ENCODE peak calls at places on chromosome 11, in eight cellular contexts. R is spleen, U is transverse colon, B is suprapubic skin, E is GM12892, H is sigmoid colon, F is HCT116, A is H1. C is an unnamed sample.

GRCh38 chr11:110468095-110468494 is 38.3 kb downstream of the FDX1 start:
- DNase-seq in B (no peak), R (no peak), U (no peak), A (no peak), F (no peak), H (no peak), E (no peak), C (no peak)

GRCh38 chr11:36240746-36241295 is 48.4 kb downstream of the COMMD9 start:
- DNase-seq in E (no peak), B (no peak), R (no peak), H (no peak), U (no peak), F (no peak), A (no peak), C (no peak)

GRCh38 chr11:30395751-30396150 is 72.8 kb downstream of the ARL14EP start:
- DNase-seq in H (no peak), R (no peak), F (no peak), U (no peak), A (no peak), E (no peak), B (no peak), C (no peak)

GRCh38 chr11:57640068-57640800 is 9.5 kb downstream of the YPEL4 start:
- DNase-seq in E (no peak), B (no peak), R (no peak), H (no peak), U (no peak), A (no peak), F (no peak), C (no peak)

GRCh38 chr11:15957234-15957633 is 399.1 kb downstream of the SOX6 start:
- DNase-seq in U (no peak), A (no peak), B (no peak), F (no peak), E (no peak), R (no peak), H (no peak), C (no peak)

GRCh38 chr11:105132716-105133511 is 6.7 kb downstream of the CARD18 start:
- DNase-seq in B (no peak), R (no peak), F (no peak), A (no peak), E (no peak), H (no peak), U (no peak), C (no peak)

GRCh38 chr11:1557904-1558831 is 13.9 kb downstream of the DUSP8 start:
- DNase-seq in E (peak), U (peak), F (no peak), H (peak), B (peak), A (no peak), R (peak), C (peak)

GRCh38 chr11:14908214-14908880 is 16.3 kb upstream of the CYP2R1 start:
- DNase-seq in U (peak), R (no peak), B (no peak), E (no peak), A (no peak), H (no peak), F (peak), C (no peak)

GRCh38 chr11:73875840-73876239 is 806 bp downstream of the COA4 start:
- DNase-seq in R (no peak), A (no peak), H (no peak), B (no peak), E (no peak), F (no peak), U (no peak), C (no peak)

GRCh38 chr11:18721576-18722292 is 4.3 kb downstream of the IGSF22 start:
- DNase-seq in A (peak), B (no peak), R (peak), F (peak), U (peak), E (peak), H (no peak), C (peak)

GRCh38 chr11:82907376-82907775 is 5.8 kb downstream of the DDIAS start:
- DNase-seq in A (no peak), B (no peak), U (no peak), E (no peak), R (no peak), F (no peak), H (no peak), C (no peak)

GRCh38 chr11:73147771-73148681 is 5.9 kb upstream of the FCHSD2 start:
- DNase-seq in F (no peak), A (no peak), E (no peak), R (peak), U (no peak), B (no peak), H (peak), C (no peak)

GRCh38 chr11:35623708-35624168 is 5.5 kb downstream of the FJX1 start:
- DNase-seq in H (no peak), F (no peak), U (no peak), A (no peak), E (no peak), B (no peak), R (no peak), C (no peak)

GRCh38 chr11:30772908-30773307 is 186.8 kb upstream of the MPPED2 start:
- DNase-seq in U (no peak), E (no peak), B (no peak), R (no peak), H (no peak), A (no peak), F (no peak), C (no peak)

GRCh38 chr11:10544491-10545470 is 3.8 kb upstream of the RNF141 start:
- DNase-seq in F (no peak), R (peak), H (no peak), E (no peak), U (no peak), A (no peak), B (no peak), C (no peak)

GRCh38 chr11:31874631-31875191 is 63.6 kb upstream of the PAX6 start:
- DNase-seq in E (no peak), A (no peak), U (no peak), H (no peak), R (no peak), B (no peak), F (no peak), C (no peak)

GRCh38 chr11:103792981-103793468 is 243.4 kb upstream of the DDI1 start:
- DNase-seq in R (no peak), E (no peak), B (no peak), F (no peak), A (no peak), H (no peak), U (no peak), C (no peak)

GRCh38 chr11:126113515-126113957 is 50.9 kb upstream of the CDON start:
- DNase-seq in H (peak), E (no peak), F (peak), B (peak), R (peak), A (no peak), U (peak), C (peak)

GRCh38 chr11:119339581-119340334 is 925 bp downstream of the C1QTNF5 start:
- DNase-seq in H (peak), E (no peak), R (peak), F (no peak), B (no peak), A (peak), U (peak), C (peak)

GRCh38 chr11:73072935-73073481 is 69.1 kb downstream of the FCHSD2 start:
- DNase-seq in B (no peak), A (no peak), R (no peak), U (no peak), F (no peak), E (no peak), H (no peak), C (no peak)

GRCh38 chr11:112797653-112798293 is 163.4 kb upstream of the NCAM1 start:
- DNase-seq in H (no peak), F (no peak), B (no peak), R (no peak), U (no peak), A (peak), E (no peak), C (peak)

DNA sequence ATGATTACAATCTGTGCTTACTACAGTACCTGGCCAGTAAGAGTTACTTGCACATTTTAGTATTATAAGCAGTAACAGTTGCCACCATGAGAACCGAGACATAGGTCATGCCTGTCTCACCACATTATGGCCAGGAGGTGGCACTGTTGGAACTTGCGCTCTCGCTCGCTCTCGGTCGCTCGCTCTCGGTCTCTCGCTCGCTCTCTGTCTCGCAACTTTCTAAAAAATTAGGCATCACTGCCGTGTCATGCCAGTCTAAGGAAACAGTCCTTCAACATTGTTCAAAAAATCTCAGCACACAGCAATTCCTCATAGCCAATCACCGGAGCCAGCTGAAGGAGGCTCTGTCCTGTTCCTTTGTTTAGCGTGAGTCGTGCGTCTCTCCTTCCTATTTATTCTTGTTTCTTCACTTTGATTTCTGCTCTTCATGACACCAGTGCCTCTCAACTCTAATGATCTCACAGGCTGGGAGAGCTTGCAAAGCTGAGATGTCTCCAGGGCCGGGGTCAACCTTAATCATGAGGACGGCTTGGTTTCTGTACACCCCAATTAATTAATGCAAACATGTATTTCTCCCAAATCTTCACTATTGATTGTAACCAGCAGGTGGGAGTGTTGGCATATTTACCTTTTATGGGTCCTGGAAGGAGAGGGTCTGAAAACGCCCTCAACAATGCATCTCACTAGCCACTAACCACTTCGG is 6.3 kb upstream of the ADAMTS8 start:
- DNase-seq in E (no peak), F (peak), A (peak), U (peak), H (peak), R (peak), B (peak), C (peak)
- TF ChIP-seq POLR2AphosphoS5 in E (no peak), F (no peak), A (no peak), U (no peak), H (peak), R (peak), B (peak), C (peak)

DNA sequence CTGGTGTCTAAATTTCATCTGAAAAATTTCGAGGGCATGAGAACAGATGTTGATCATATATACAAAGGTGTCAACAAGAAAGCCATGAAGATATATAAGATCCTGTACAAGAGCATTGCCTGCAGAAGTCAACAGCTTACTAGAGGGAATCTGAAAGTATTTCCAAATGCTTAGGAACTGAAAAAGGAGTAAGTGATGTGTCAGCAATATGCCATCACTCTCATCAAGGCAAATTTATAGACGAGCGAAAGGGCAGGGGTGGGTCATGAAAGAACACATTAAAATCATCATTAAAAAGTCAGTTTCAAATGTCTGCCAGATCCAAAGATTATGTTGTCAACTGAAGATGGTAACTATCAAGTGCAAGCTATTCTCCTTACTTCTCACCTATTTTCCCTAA is 1299.0 kb downstream of the LRRC4C start:
- DNase-seq in U (no peak), E (no peak), F (no peak), R (no peak), B (no peak), A (no peak), H (no peak), C (no peak)
- TF ChIP-seq POLR2AphosphoS5 in U (no peak), E (no peak), F (no peak), R (no peak), B (no peak), A (no peak), H (no peak), C (no peak)

GRCh38 chr11:122102426-122102825 is 13.6 kb downstream of the BLID start:
- DNase-seq in R (no peak), A (no peak), H (no peak), U (no peak), E (no peak), B (no peak), F (no peak), C (no peak)
- TF ChIP-seq POLR2AphosphoS5 in R (no peak), A (no peak), H (no peak), U (no peak), E (no peak), B (no peak), F (no peak), C (no peak)

DNA sequence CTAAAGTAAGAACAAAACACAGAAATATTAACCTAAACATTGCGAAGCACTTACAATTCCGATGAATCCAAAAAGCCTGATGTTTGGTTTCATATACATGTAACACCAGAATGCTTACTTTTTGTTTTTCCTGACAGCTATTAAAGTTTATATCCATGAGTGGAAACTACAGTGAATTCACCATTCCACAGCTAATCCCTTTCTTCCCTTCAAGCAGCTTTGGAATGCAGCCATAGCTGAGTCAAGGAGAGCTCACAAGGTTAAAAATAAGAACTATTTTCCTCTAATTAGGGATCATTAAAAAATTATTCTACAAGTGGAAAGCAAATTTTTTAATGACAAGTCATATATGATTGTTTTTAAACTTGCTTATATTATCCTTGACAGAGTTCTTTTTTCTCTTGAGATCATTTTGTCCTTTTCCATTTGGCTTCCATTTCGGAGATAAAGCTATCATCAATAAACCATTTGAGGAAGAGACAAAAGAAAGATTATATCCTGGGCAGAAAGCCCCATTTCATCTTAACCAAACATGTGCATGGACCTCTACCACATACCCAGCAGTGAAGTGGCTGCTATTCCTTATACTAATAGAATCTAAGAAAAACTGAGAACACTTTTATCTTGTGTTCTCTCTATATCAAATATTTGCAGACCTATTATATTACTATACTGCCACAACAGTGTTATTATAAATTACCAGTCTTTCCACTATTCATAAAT is 19.7 kb upstream of the FIBIN start:
- DNase-seq in H (no peak), B (no peak), R (no peak), E (no peak), U (no peak), A (no peak), F (no peak), C (no peak)
- TF ChIP-seq POLR2AphosphoS5 in H (no peak), B (no peak), R (no peak), E (no peak), U (no peak), A (no peak), F (no peak), C (no peak)

GRCh38 chr11:12772324-12772723 is 98.1 kb downstream of the TEAD1 start:
- DNase-seq in B (no peak), U (no peak), E (no peak), F (no peak), R (no peak), A (no peak), H (no peak), C (no peak)

GRCh38 chr11:12773591-12773990 is 99.4 kb downstream of the TEAD1 start:
- DNase-seq in F (no peak), H (no peak), U (no peak), A (no peak), R (no peak), E (no peak), B (no peak), C (no peak)

GRCh38 chr11:12778506-12778905 is 104.3 kb downstream of the TEAD1 start:
- DNase-seq in R (no peak), E (no peak), U (no peak), B (no peak), A (no peak), H (no peak), F (no peak), C (no peak)

GRCh38 chr11:12775955-12776354 is 101.7 kb downstream of the TEAD1 start:
- DNase-seq in R (no peak), H (no peak), B (no peak), F (no peak), E (no peak), U (no peak), A (no peak), C (no peak)

GRCh38 chr11:12777208-12777874 is 103.1 kb downstream of the TEAD1 start:
- DNase-seq in U (no peak), E (no peak), A (no peak), H (no peak), F (no peak), B (no peak), R (no peak), C (no peak)
- TF ChIP-seq POLR2AphosphoS5 in U (no peak), E (no peak), A (no peak), H (no peak), F (no peak), B (no peak), R (no peak), C (no peak)

DNA sequence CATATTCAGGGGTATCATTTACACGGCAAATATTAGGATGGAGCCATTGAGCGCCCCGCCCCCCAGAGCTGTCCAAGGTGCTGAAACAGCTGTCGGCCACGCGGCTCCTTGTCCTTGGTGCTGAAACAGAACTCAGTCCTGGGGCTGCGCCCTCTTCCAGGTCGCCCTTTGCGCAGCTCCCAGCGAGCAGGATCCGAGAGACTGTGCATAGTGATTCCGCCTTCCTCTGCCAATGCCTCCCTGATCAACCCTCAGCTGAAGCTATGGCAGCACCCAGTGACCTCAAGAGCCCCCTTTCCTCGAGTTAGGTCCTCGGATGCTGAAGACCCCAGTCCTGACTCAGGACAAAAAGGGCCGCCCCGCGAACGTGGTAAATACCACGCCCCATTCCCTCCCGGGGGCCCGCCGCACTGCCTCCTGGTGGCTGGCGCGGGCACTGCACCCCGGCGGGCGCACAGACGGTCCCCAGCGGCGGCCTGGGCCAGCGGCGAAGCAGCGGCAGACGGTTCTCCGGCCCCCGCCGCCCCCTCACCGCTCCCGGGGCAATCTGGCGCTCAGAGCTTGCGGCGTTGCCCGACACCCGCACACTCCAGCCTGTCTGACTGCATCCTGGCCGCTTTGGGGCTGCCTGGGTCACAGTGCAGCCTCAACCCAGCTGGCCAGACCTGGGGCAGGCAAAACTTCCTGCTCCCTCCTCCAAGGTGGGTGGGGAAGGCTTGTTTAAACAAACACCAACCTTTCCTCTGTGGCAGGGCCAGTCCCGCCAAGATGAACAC is 13.4 kb downstream of the SYT7 start:
- DNase-seq in B (no peak), U (peak), A (peak), F (peak), R (peak), H (peak), E (peak), C (peak)
- TF ChIP-seq POLR2AphosphoS5 in B (peak), U (no peak), A (no peak), F (peak), R (peak), H (peak), E (no peak), C (peak)

DNA sequence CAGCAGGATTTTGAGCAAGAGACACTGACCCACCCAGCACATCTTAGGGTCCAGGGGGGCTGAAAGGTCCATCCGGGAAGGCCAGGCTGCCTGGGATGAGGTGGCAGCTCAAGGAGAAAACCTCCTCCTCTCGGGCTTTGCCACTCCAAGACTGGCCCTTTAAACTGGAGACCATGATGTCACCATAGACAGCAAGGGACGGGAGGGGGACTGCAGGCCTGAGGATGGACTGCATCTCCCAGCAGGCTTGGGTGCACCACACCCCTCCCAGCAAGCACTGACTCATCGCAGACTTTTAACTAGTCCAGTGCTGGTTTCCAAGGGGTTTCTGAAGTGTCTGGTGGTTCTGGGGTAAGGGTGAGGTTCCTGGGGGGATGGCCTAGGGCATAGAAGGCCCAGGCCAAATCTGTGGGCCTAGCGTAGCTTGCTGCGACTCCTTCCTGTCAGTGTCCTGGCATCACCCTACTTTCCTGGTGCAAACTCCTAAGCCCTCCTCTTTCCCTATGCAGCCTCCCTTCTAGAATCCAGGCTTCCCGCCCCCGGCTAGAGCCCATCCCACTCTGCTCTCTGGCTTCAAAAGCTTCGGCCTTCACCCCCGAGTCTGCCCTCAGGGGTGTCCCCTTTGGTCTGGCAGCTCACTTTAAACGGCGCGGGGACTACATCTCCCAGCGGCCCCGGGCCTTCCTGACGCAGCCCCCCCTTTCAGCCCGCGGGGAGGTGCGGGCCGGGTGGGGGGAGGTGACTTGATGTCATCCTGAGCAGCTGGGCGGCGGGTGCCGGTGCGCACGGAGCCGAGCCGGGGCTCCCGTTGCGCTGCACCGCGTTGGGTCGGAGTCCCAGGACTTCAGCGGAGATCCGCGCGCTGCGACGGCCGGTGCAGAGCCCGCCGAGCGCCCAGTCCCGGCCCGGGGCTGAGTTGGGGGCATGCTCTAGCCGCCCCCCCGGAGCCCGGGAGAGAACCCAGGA is at the start of gene PPP2R5B:
- DNase-seq in A (peak), U (peak), H (peak), B (peak), R (peak), F (peak), E (peak), C (peak)
- TF ChIP-seq POLR2AphosphoS5 in A (peak), U (peak), H (peak), B (peak), R (peak), F (peak), E (no peak), C (peak)

GRCh38 chr11:27392715-27393114 is 29.7 kb upstream of the CCDC34 start:
- DNase-seq in A (no peak), H (no peak), R (no peak), B (no peak), E (no peak), U (no peak), F (no peak), C (no peak)

GRCh38 chr11:27396259-27396839 is 33.3 kb upstream of the CCDC34 start:
- DNase-seq in H (no peak), R (no peak), B (no peak), A (no peak), U (no peak), F (no peak), E (no peak), C (no peak)

GRCh38 chr11:27397619-27398412 is 34.8 kb upstream of the CCDC34 start:
- DNase-seq in A (no peak), E (no peak), F (no peak), U (no peak), H (no peak), R (no peak), B (no peak), C (no peak)

GRCh38 chr11:27398413-27398780 is 35.4 kb upstream of the CCDC34 start:
- DNase-seq in H (no peak), A (no peak), B (no peak), U (no peak), R (no peak), F (no peak), E (no peak), C (no peak)

GRCh38 chr11:27395556-27396258 is 32.7 kb upstream of the CCDC34 start:
- DNase-seq in E (no peak), B (no peak), R (no peak), H (no peak), U (peak), A (no peak), F (no peak), C (peak)
- TF ChIP-seq POLR2AphosphoS5 in E (no peak), B (no peak), R (no peak), H (no peak), U (no peak), A (no peak), F (no peak), C (peak)